ENCODE peak calls at places on chromosome 15, in five cellular contexts. K, F, R, I and T are unnamed samples.
A peak's percentile ranks its signal among the peaks of the same experiment; 100 is the strongest.

GRCh38 chr15:37372064-37372463 is 271.7 kb upstream of the MEIS2 start:
- DNase-seq in K (no peak), F (no peak), R (no peak), I (peak; percentile 32), T (no peak)

GRCh38 chr15:61013146-61013545 is 216.0 kb downstream of the RORA start:
- DNase-seq in K (no peak), F (no peak), R (no peak), I (no peak), T (no peak)

GRCh38 chr15:64635486-64635815 is 139.9 kb downstream of the RBPMS2 start:
- DNase-seq in K (peak; percentile 86), F (no peak), R (no peak), I (peak; percentile 33), T (no peak)

GRCh38 chr15:45157056-45157455 is 27.3 kb downstream of the DUOX1 start:
- DNase-seq in K (peak; percentile 89), F (no peak), R (no peak), I (no peak), T (no peak)

GRCh38 chr15:20348291-20348899 is 193.2 kb downstream of the GOLGA6L6 start:
- DNase-seq in K (no peak), F (no peak), R (no peak), I (no peak), T (no peak)

GRCh38 chr15:50077655-50078054 is 41.4 kb downstream of the ATP8B4 start:
- DNase-seq in K (no peak), F (no peak), R (no peak), I (no peak), T (no peak)

GRCh38 chr15:62745621-62746180 is 296.8 kb upstream of the TPM1 start:
- DNase-seq in K (no peak), F (no peak), R (no peak), I (no peak), T (no peak)

GRCh38 chr15:85540085-85540797 is 159.8 kb downstream of the AKAP13 start:
- DNase-seq in K (no peak), F (no peak), R (no peak), I (no peak), T (no peak)

GRCh38 chr15:41276821-41277220 is 45.8 kb downstream of the CHP1 start:
- DNase-seq in K (no peak), F (no peak), R (no peak), I (no peak), T (no peak)

GRCh38 chr15:74122403-74123130 is 7.8 kb upstream of the ISLR2 start:
- DNase-seq in K (no peak), F (no peak), R (no peak), I (no peak), T (no peak)

GRCh38 chr15:42826251-42826890 is 89.4 kb upstream of the CDAN1 start:
- DNase-seq in K (no peak), F (no peak), R (no peak), I (no peak), T (no peak)

GRCh38 chr15:50355612-50355905 is 561 bp upstream of the GABPB1 start:
- DNase-seq in K (no peak), F (no peak), R (no peak), I (no peak), T (no peak)

GRCh38 chr15:63920504-63921178 is 86.9 kb upstream of the HERC1 start:
- DNase-seq in K (no peak), F (no peak), R (no peak), I (no peak), T (no peak)

GRCh38 chr15:44438402-44438801 is 11.0 kb downstream of the CTDSPL2 start:
- DNase-seq in K (no peak), F (no peak), R (no peak), I (no peak), T (no peak)

GRCh38 chr15:43776101-43776717 is 557 bp downstream of the ELL3 start:
- DNase-seq in K (no peak), F (no peak), R (no peak), I (no peak), T (no peak)

DNA sequence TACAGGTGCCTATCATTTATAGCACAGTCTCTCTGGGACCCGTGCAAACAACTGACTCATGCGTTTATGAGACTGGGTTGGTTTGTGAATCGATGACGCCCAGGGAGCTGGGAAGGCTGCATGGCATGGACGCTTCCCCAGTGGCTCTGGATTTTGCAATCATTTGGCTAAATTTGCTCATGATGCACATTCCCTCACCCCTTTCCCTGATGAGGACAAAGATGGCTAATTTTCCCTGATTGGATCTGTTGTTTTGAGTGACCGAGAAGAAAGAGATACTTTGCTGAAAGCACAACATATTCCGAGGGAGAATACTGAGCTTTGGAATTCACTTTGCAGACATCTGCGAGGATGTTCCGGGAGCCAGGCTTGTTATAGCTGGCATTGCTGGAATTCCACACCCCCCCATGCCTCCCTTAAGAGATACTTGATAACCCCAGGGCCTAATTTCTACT is 51.1 kb downstream of the CGNL1 start:
- DNase-seq in K (no peak), F (no peak), R (no peak), I (no peak), T (no peak)
- H3K27ac ChIP-seq in K (no peak overlapping the region), F (no peak overlapping the region), R (no peak overlapping the region), I (no peak overlapping the region), T (no peak overlapping the region)

GRCh38 chr15:101057841-101058407 is 138.8 kb downstream of the LRRK1 start:
- DNase-seq in K (no peak), F (no peak), R (no peak), I (peak; percentile 3), T (no peak)
- H3K27ac ChIP-seq in K (no peak overlapping the region), F (no peak overlapping the region), R (no peak overlapping the region), I (no peak overlapping the region), T (no peak overlapping the region)

GRCh38 chr15:70254186-70254974 is 156.7 kb upstream of the TLE3 start:
- DNase-seq in K (no peak), F (no peak), R (no peak), I (no peak), T (no peak)

GRCh38 chr15:70251246-70251990 is 153.7 kb upstream of the TLE3 start:
- DNase-seq in K (no peak), F (no peak), R (no peak), I (no peak), T (no peak)

GRCh38 chr15:70253461-70254156 is 155.9 kb upstream of the TLE3 start:
- DNase-seq in K (no peak), F (no peak), R (no peak), I (no peak), T (no peak)

GRCh38 chr15:70252056-70252935 is 154.6 kb upstream of the TLE3 start:
- DNase-seq in K (no peak), F (no peak), R (no peak), I (peak; percentile 70), T (no peak)

GRCh38 chr15:70252936-70253280 is 155.2 kb upstream of the TLE3 start:
- DNase-seq in K (no peak), F (no peak), R (no peak), I (no peak), T (no peak)
- H3K27ac ChIP-seq in K (no peak overlapping the region), F (no peak overlapping the region), R (no peak overlapping the region), I (no peak overlapping the region), T (no peak overlapping the region)

GRCh38 chr15:68348601-68349000 is 71.1 kb downstream of the FEM1B start:
- DNase-seq in K (no peak), F (no peak), R (no peak), I (no peak), T (no peak)

GRCh38 chr15:68347392-68347791 is 69.8 kb downstream of the FEM1B start:
- DNase-seq in K (peak; percentile 42), F (no peak), R (no peak), I (no peak), T (no peak)

GRCh38 chr15:68346986-68347385 is 69.4 kb downstream of the FEM1B start:
- DNase-seq in K (no peak), F (no peak), R (no peak), I (no peak), T (no peak)

GRCh38 chr15:68348064-68348463 is 70.5 kb downstream of the FEM1B start:
- DNase-seq in K (no peak), F (no peak), R (no peak), I (no peak), T (no peak)

DNA sequence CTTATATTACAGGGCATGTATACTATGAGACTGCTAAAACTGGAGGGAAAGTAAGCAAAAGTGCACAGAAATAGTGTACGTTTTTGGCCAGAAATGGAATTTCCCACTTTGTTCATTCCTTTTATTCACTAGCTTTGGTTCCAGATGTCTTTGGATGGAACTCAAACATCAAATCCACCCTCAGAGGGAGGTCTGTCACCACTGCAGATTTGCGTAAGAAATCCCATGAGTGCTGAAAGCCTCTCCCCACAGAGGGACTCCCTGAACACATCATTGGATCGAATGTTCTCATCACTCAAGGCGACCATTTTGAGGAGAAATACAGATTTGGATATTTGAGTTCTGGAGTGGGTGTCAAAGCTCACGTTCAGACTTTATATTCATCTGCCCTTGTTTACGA is 71.6 kb downstream of the FEM1B start:
- DNase-seq in K (no peak), F (no peak), R (no peak), I (no peak), T (no peak)
- H3K27ac ChIP-seq in K (no peak overlapping the region), F (no peak overlapping the region), R (no peak overlapping the region), I (no peak overlapping the region), T (no peak overlapping the region)

GRCh38 chr15:34726407-34727100 is 28.2 kb downstream of the GJD2 start:
- DNase-seq in K (peak; percentile 44), F (no peak), R (no peak), I (no peak), T (no peak)
- H3K27ac ChIP-seq in K (no peak overlapping the region), F (no peak overlapping the region), R (no peak overlapping the region), I (no peak overlapping the region), T (no peak overlapping the region)

GRCh38 chr15:78070049-78070698 is 7.3 kb downstream of the TBC1D2B start:
- DNase-seq in K (no peak), F (peak; percentile 37), R (no peak), I (no peak), T (no peak)
- H3K27ac ChIP-seq in K (no peak overlapping the region), F (peak overlapping the region; percentile 58), R (no peak overlapping the region), I (peak overlapping the region; percentile 99), T (peak overlapping the region; percentile 1)

GRCh38 chr15:28868744-28869143 is 17.0 kb upstream of the APBA2 start:
- DNase-seq in K (no peak), F (no peak), R (no peak), I (no peak), T (no peak)
- H3K27ac ChIP-seq in K (no peak overlapping the region), F (no peak overlapping the region), R (no peak overlapping the region), I (no peak overlapping the region), T (no peak overlapping the region)